ENCODE peak calls at places on chromosome 4, in seven cellular contexts. U, P, A, Y, S, J and W are unnamed samples.

GRCh38 chr4:137601924-137602323 is 69.6 kb upstream of the PCDH18 start:
- DNase-seq in U (no peak), P (no peak), A (no peak), Y (peak; percentile 2), S (no peak), J (no peak), W (peak; percentile 45)

GRCh38 chr4:73936969-73937368 is 44.9 kb downstream of the PF4 start:
- DNase-seq in U (no peak), P (no peak), A (no peak), Y (no peak), S (no peak), J (no peak), W (no peak)

GRCh38 chr4:18314731-18315130 is 293.2 kb upstream of the LCORL start:
- DNase-seq in U (no peak), P (no peak), A (no peak), Y (no peak), S (no peak), J (no peak), W (no peak)

GRCh38 chr4:13705521-13706035 is 78.1 kb upstream of the BOD1L1 start:
- DNase-seq in U (no peak), P (peak; percentile 78), A (no peak), Y (peak; percentile 81), S (no peak), J (peak; percentile 32), W (peak; percentile 55)

GRCh38 chr4:55251352-55251751 is 94.7 kb upstream of the SRD5A3 start:
- DNase-seq in U (no peak), P (no peak), A (no peak), Y (no peak), S (no peak), J (no peak), W (no peak)

GRCh38 chr4:143224255-143224654 is 39.5 kb downstream of the USP38 start:
- DNase-seq in U (no peak), P (no peak), A (no peak), Y (no peak), S (no peak), J (no peak), W (no peak)

GRCh38 chr4:58247792-58248191 is 1137.6 kb upstream of the IGFBP7 start:
- DNase-seq in U (no peak), P (no peak), A (no peak), Y (no peak), S (no peak), J (no peak), W (no peak)

GRCh38 chr4:156568041-156568440 is 403.6 kb downstream of the PDGFC start:
- DNase-seq in U (no peak), P (no peak), A (no peak), Y (peak; percentile 79), S (no peak), J (no peak), W (peak; percentile 95)

GRCh38 chr4:83582289-83582756 is 46.4 kb downstream of the GPAT3 start:
- DNase-seq in U (no peak), P (no peak), A (no peak), Y (peak; percentile 72), S (no peak), J (no peak), W (peak; percentile 60)

GRCh38 chr4:37917388-37917787 is 26.5 kb downstream of the TBC1D1 start:
- DNase-seq in U (no peak), P (no peak), A (no peak), Y (no peak), S (no peak), J (no peak), W (no peak)

GRCh38 chr4:163157157-163157556 is 9.5 kb downstream of the NAF1 start:
- DNase-seq in U (no peak), P (no peak), A (no peak), Y (peak; percentile 57), S (no peak), J (no peak), W (peak; percentile 57)